ENCODE peak calls at places on chromosomes 5 and 9, in seven cellular contexts. D is upper lobe of left lung, K is IMR-90, H is body of pancreas, J is suprapubic skin, F is transverse colon, X is breast epithelium. P is an unnamed sample.

GRCh38 chr5:31197183-31197582 is 3.7 kb downstream of the CDH6 start:
- DNase-seq in X (no peak), K (peak; percentile 91), J (no peak), H (no peak), D (no peak), F (no peak), P (no peak)

GRCh38 chr9:16294371-16294770 is 576.1 kb downstream of the BNC2 start:
- DNase-seq in H (no peak), X (no peak), F (no peak), J (no peak), K (no peak), D (no peak), P (no peak)

GRCh38 chr5:67115238-67115637 is 81.4 kb downstream of the CD180 start:
- DNase-seq in D (no peak), J (no peak), H (no peak), K (no peak), X (no peak), F (no peak), P (no peak)

GRCh38 chr5:44660251-44660650 is 148.5 kb upstream of the MRPS30 start:
- DNase-seq in D (no peak), F (no peak), H (no peak), J (no peak), K (no peak), X (no peak), P (no peak)

GRCh38 chr5:14247054-14247386 is 103.9 kb downstream of the TRIO start:
- DNase-seq in J (no peak), F (no peak), X (no peak), D (no peak), H (no peak), K (no peak), P (no peak)

GRCh38 chr5:103336967-103337366 is 78.4 kb downstream of the MACIR start:
- DNase-seq in H (no peak), X (no peak), K (no peak), J (no peak), D (no peak), F (no peak), P (no peak)

GRCh38 chr9:89805726-89806125 is 200.9 kb downstream of the GADD45G start:
- DNase-seq in X (no peak), K (no peak), H (no peak), F (no peak), D (no peak), J (no peak), P (no peak)

GRCh38 chr5:65771266-65771665 is 49.3 kb downstream of the NLN start:
- DNase-seq in J (no peak), D (no peak), H (no peak), K (no peak), X (no peak), F (no peak), P (no peak)

GRCh38 chr9:36207016-36207415 is 16.3 kb downstream of the CLTA start:
- DNase-seq in K (peak; percentile 63), D (no peak), J (no peak), H (no peak), F (no peak), X (no peak), P (no peak)

GRCh38 chr9:127783111-127783621 is 2.7 kb upstream of the CDK9 start:
- DNase-seq in H (no peak), J (peak; percentile 90), X (no peak), D (peak; percentile 75), F (peak; percentile 70), K (no peak), P (no peak)

GRCh38 chr9:81851340-81851739 is 76.9 kb upstream of the SPATA31D4 start:
- DNase-seq in D (no peak), X (no peak), H (no peak), K (no peak), J (no peak), F (no peak), P (no peak)

GRCh38 chr9:99954108-99954507 is 47.7 kb downstream of the STX17 start:
- DNase-seq in K (no peak), F (no peak), D (no peak), X (no peak), J (no peak), H (no peak), P (no peak)

GRCh38 chr5:134095887-134096589 is 18.4 kb upstream of the TCF7 start:
- DNase-seq in H (no peak), F (no peak), X (no peak), D (no peak), J (no peak), K (no peak), P (no peak)

GRCh38 chr5:157855404-157855994 is 3.4 kb downstream of the CLINT1 start:
- DNase-seq in X (no peak), F (peak; percentile 63), H (peak; percentile 42), D (peak; percentile 50), J (no peak), K (peak; percentile 67), P (no peak)

GRCh38 chr5:159902444-159903121 is 13.7 kb upstream of the ADRA1B start:
- DNase-seq in J (no peak), H (no peak), F (no peak), X (no peak), D (peak; percentile 37), K (peak; percentile 46), P (no peak)

GRCh38 chr5:72065751-72066255 is 41.5 kb upstream of the MAP1B start:
- DNase-seq in J (no peak), K (peak; percentile 50), D (no peak), F (no peak), H (no peak), X (no peak), P (no peak)

GRCh38 chr9:115127191-115127817 is 9.3 kb upstream of the TNC start:
- DNase-seq in D (no peak), J (no peak), H (no peak), K (peak; percentile 87), X (no peak), F (no peak), P (no peak)

GRCh38 chr9:88814521-88815101 is 176.7 kb upstream of the S1PR3 start:
- DNase-seq in X (no peak), D (no peak), F (no peak), H (no peak), K (peak; percentile 68), J (no peak), P (no peak)

DNA sequence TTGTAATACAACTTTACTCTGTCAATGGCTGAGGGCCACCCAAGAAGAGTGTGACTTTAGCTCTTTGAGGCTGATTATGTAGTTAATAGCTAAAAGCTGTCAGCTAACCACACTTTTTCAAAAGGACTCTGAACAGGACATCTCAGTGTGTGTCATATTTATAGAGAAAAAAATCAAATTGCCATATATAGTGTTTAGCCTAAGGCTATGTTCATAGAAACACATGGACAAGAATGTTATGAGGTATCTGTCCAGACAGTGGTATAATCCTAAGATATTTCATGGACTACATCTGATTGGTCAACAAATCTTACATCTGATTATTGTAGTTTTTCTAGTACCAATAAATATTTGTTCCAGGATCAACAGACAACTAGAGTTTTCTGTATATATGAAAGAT is 42.1 kb upstream of the CDH18 start:
- DNase-seq in F (no peak), J (no peak), K (no peak), X (no peak), H (no peak), D (no peak), P (no peak)
- TF ChIP-seq POLR2A in F (no peak), J (no peak), K (no peak), X (no peak), H (no peak), D (no peak), P (no peak)

GRCh38 chr9:122327175-122327574 is 43.6 kb upstream of the PTGS1 start:
- DNase-seq in H (no peak), F (no peak), X (no peak), J (no peak), D (no peak), K (no peak), P (no peak)
- TF ChIP-seq POLR2A in H (no peak), F (no peak), X (no peak), J (no peak), D (no peak), K (no peak), P (no peak)

GRCh38 chr5:36877667-36878420 is 1.3 kb downstream of the NIPBL start:
- DNase-seq in H (no peak), D (peak; percentile 22), J (no peak), X (no peak), K (peak; percentile 37), F (no peak), P (no peak)
- TF ChIP-seq POLR2A in H (no peak), D (no peak), J (no peak), X (no peak), K (no peak), F (peak; percentile 4), P (no peak)

GRCh38 chr5:129094924-129095797 is 612 bp downstream of the ISOC1 start:
- DNase-seq in J (peak; percentile 80), F (peak; percentile 79), X (peak; percentile 58), D (peak; percentile 83), K (peak; percentile 31), H (peak; percentile 68), P (peak; percentile 10)
- TF ChIP-seq POLR2A in J (no peak), F (peak; percentile 62), X (no peak), D (no peak), K (no peak), H (peak; percentile 37), P (no peak)

GRCh38 chr5:174995827-174996226 is 271.4 kb downstream of the MSX2 start:
- DNase-seq in F (no peak), K (no peak), J (no peak), D (no peak), H (no peak), X (no peak), P (no peak)

GRCh38 chr5:174996941-174997340 is 272.6 kb downstream of the MSX2 start:
- DNase-seq in J (no peak), F (no peak), K (no peak), X (no peak), H (no peak), D (no peak), P (no peak)

GRCh38 chr5:174999581-174999980 is 275.2 kb downstream of the MSX2 start:
- DNase-seq in X (no peak), H (no peak), F (no peak), K (no peak), J (no peak), D (no peak), P (no peak)

GRCh38 chr5:174997688-174998087 is 273.3 kb downstream of the MSX2 start:
- DNase-seq in J (no peak), H (no peak), D (no peak), F (no peak), X (no peak), K (no peak), P (no peak)

GRCh38 chr5:174998131-174998730 is 273.8 kb downstream of the MSX2 start:
- DNase-seq in J (no peak), K (no peak), D (no peak), F (no peak), X (no peak), H (no peak), P (no peak)
- TF ChIP-seq POLR2A in J (no peak), K (no peak), D (no peak), F (no peak), X (no peak), H (no peak), P (no peak)

P was measured in H54.